ENCODE peak calls at places on chromosomes 2 and 18, in four cellular contexts. V, Q, K and Y are unnamed samples.

GRCh38 chr2:160741815-160742214 is 248.2 kb upstream of the RBMS1 start:
- DNase-seq in V (no peak), Q (no peak), K (no peak), Y (no peak)

GRCh38 chr2:11270891-11271290 is 73.5 kb downstream of the ROCK2 start:
- DNase-seq in Q (no peak), K (no peak), V (no peak), Y (no peak)

GRCh38 chr2:227370791-227371312 is 8.3 kb downstream of the TM4SF20 start:
- DNase-seq in Q (no peak), V (no peak), K (peak), Y (no peak)

GRCh38 chr2:177784449-177784845 is 288.1 kb downstream of the PDE11A start:
- DNase-seq in Q (no peak), V (no peak), K (no peak), Y (no peak)

GRCh38 chr2:45813003-45813601 is 161.6 kb downstream of the PRKCE start:
- DNase-seq in K (peak), V (peak), Q (peak), Y (peak)

GRCh38 chr2:30645081-30645744 is 162.0 kb downstream of the CAPN13 start:
- DNase-seq in V (no peak), Q (no peak), K (no peak), Y (no peak)

GRCh38 chr2:156784034-156784433 is 347.9 kb downstream of the GPD2 start:
- DNase-seq in V (peak), K (no peak), Q (no peak), Y (no peak)

GRCh38 chr2:150267651-150268415 is 219.6 kb downstream of the RND3 start:
- DNase-seq in V (no peak), K (no peak), Q (no peak), Y (no peak)

GRCh38 chr18:13405305-13406038 is 186.9 kb downstream of the LDLRAD4 start:
- DNase-seq in V (no peak), Q (no peak), K (no peak), Y (no peak)

GRCh38 chr2:156394033-156394741 is 42.0 kb upstream of the GPD2 start:
- DNase-seq in V (no peak), Q (no peak), K (no peak), Y (no peak)

GRCh38 chr2:239806758-239807434 is 218.2 kb downstream of the NDUFA10 start:
- DNase-seq in V (no peak), K (no peak), Q (no peak), Y (peak)

GRCh38 chr18:72013512-72013911 is 530.6 kb downstream of the CBLN2 start:
- DNase-seq in V (no peak), Q (no peak), K (no peak), Y (no peak)

GRCh38 chr2:229931241-229931640 is 8.9 kb downstream of the FBXO36 start:
- DNase-seq in K (no peak), V (no peak), Q (no peak), Y (no peak)

GRCh38 chr2:49240608-49241007 is 86.3 kb upstream of the FSHR start:
- DNase-seq in K (no peak), Q (no peak), V (no peak), Y (no peak)

GRCh38 chr2:59398081-59398480 is 1155.4 kb downstream of the BCL11A start:
- DNase-seq in K (no peak), Q (no peak), V (no peak), Y (no peak)

GRCh38 chr2:149782566-149782965 is 195.0 kb upstream of the MMADHC start:
- DNase-seq in Q (no peak), K (no peak), V (no peak), Y (no peak)

GRCh38 chr2:189179607-189179979 is at the start of gene COL5A2:
- DNase-seq in V (no peak), Q (peak), K (peak), Y (peak)